ENCODE peak calls at places on chromosomes 13 and 19, in five cellular contexts. H is OCI-LY7, B is heart right ventricle, K is NB4, P is lower lobe of right lung. U is an unnamed sample.

GRCh38 chr19:16078311-16078758 is 2.0 kb downstream of the TPM4 start:
- DNase-seq in H (peak; percentile 54), B (no peak), K (peak; percentile 47), P (peak; percentile 36), U (peak; percentile 74)

GRCh38 chr19:49017041-49017665 is at the start of gene LHB:
- DNase-seq in H (no peak), B (no peak), K (no peak), P (no peak), U (no peak)

GRCh38 chr13:110109910-110110309 is 197.0 kb downstream of the COL4A1 start:
- DNase-seq in H (no peak), B (peak; percentile 79), K (peak; percentile 65), P (no peak), U (no peak)

GRCh38 chr13:25064396-25064795 is 31.5 kb upstream of the PABPC3 start:
- DNase-seq in H (no peak), B (no peak), K (no peak), P (no peak), U (no peak)

GRCh38 chr13:111156421-111156820 is 41.3 kb downstream of the ARHGEF7 start:
- DNase-seq in H (no peak), B (no peak), K (no peak), P (no peak), U (no peak)

GRCh38 chr13:108850706-108851105 is 221.3 kb downstream of the MYO16 start:
- DNase-seq in H (no peak), B (no peak), K (no peak), P (no peak), U (no peak)

GRCh38 chr19:46571495-46571894 is 29.6 kb upstream of the CALM3 start:
- DNase-seq in H (peak; percentile 11), B (no peak), K (peak; percentile 70), P (no peak), U (peak; percentile 18)

GRCh38 chr19:29364224-29364726 is 151.3 kb upstream of the UQCRFS1 start:
- DNase-seq in H (no peak), B (no peak), K (no peak), P (no peak), U (no peak)

GRCh38 chr13:98755116-98755515 is 2.6 kb upstream of the SLC15A1 start:
- DNase-seq in H (no peak), B (no peak), K (no peak), P (no peak), U (no peak)

GRCh38 chr13:107043016-107043957 is 475.4 kb upstream of the ARGLU1 start:
- DNase-seq in H (no peak), B (no peak), K (no peak), P (no peak), U (no peak)

GRCh38 chr19:47377801-47378200 is 28.7 kb downstream of the DHX34 start:
- DNase-seq in H (no peak), B (no peak), K (peak; percentile 28), P (no peak), U (no peak)

GRCh38 chr13:41053384-41053826 is 7.9 kb upstream of the WBP4 start:
- DNase-seq in H (peak; percentile 71), B (no peak), K (peak; percentile 93), P (no peak), U (peak; percentile 73)

GRCh38 chr19:48926909-48927308 is 6.6 kb upstream of the DHDH start:
- DNase-seq in H (no peak), B (no peak), K (no peak), P (peak; percentile 70), U (no peak)

GRCh38 chr19:16244091-16244490 is 46.4 kb downstream of the AP1M1 start:
- DNase-seq in H (no peak), B (no peak), K (no peak), P (no peak), U (no peak)

GRCh38 chr19:7391218-7391670 is 42.5 kb downstream of the ARHGEF18 start:
- DNase-seq in H (no peak), B (no peak), K (no peak), P (no peak), U (no peak)

GRCh38 chr19:54451331-54451871 is 2.4 kb downstream of the LENG8 start:
- DNase-seq in H (no peak), B (no peak), K (peak; percentile 82), P (peak; percentile 62), U (no peak)

GRCh38 chr13:114078501-114079451 is 53.6 kb downstream of the RASA3 start:
- DNase-seq in H (no peak), B (no peak), K (no peak), P (peak; percentile 59), U (no peak)

GRCh38 chr19:44032001-44032610 is 6.9 kb downstream of the ZNF222 start:
- DNase-seq in H (no peak), B (no peak), K (no peak), P (no peak), U (no peak)

GRCh38 chr19:5717215-5717614 is 2.7 kb downstream of the LONP1 start:
- DNase-seq in H (no peak), B (no peak), K (no peak), P (no peak), U (no peak)

DNA sequence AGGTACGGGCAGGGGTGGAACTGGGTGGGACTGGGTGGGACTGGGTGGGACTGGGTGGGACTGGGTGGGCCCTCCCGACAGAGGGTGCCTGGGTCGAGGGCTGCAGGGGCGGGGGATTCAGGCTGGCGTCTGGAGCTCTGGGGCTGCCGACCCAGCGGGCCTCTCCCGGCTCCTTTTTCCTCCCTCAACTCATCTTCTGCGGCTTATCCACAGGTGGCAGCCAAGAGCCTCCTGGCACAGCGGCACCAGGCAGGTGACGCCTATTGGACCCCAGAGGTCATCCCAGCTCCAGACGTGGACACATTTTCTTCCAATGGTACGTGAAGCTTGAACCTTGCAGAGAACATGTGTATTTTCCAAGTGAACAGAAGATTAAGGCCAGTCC is 533 bp downstream of the ZNF544 start:
- DNase-seq in H (peak; percentile 8), B (no peak), K (peak; percentile 43), P (no peak), U (peak; percentile 48)
- TF ChIP-seq CTCF in H (peak; percentile 41), B (peak; percentile 33), K (peak; percentile 10), P (no peak), U (peak; percentile 32)

GRCh38 chr19:50022823-50023222 is 2.3 kb downstream of the VRK3 start:
- DNase-seq in H (no peak), B (no peak), K (no peak), P (no peak), U (no peak)
- TF ChIP-seq CTCF in H (no peak), B (no peak), K (no peak), P (no peak), U (no peak)

GRCh38 chr13:52353116-52353718 is 52.8 kb downstream of the THSD1 start:
- DNase-seq in H (no peak), B (no peak), K (no peak), P (no peak), U (no peak)

GRCh38 chr13:52361225-52361624 is 44.7 kb downstream of the THSD1 start:
- DNase-seq in H (no peak), B (no peak), K (no peak), P (no peak), U (no peak)

GRCh38 chr13:52359534-52359933 is 46.4 kb downstream of the THSD1 start:
- DNase-seq in H (no peak), B (no peak), K (no peak), P (no peak), U (no peak)

DNA sequence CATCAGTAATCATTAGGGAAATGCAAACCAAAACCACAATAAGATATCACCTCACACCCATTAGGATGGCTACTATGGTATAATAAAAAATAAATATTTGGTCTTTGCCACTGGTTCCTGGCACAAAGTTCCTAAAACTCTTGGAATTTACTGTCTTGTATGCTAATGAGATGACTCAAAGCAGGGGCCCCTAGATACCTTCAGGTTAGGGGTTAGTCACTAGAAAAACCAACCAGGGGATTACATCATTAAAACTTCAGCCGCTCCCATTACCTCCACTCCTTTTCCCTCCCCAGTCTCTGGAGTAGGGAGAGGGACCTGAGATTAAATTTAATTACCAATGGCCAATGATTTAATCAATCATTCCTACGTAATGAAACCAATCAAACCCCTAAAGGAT is 49.6 kb downstream of the THSD1 start:
- DNase-seq in H (no peak), B (no peak), K (no peak), P (no peak), U (no peak)
- TF ChIP-seq CTCF in H (no peak), B (no peak), K (no peak), P (no peak), U (no peak)

GRCh38 chr13:112392719-112393118 is 16.6 kb downstream of the SPACA7 start:
- DNase-seq in H (no peak), B (no peak), K (no peak), P (no peak), U (no peak)
- TF ChIP-seq CTCF in H (peak; percentile 26), B (no peak), K (peak; percentile 51), P (no peak), U (no peak)

GRCh38 chr19:19566306-19566705 is 28.2 kb downstream of the CILP2 start:
- DNase-seq in H (no peak), B (no peak), K (no peak), P (no peak), U (no peak)
- TF ChIP-seq CTCF in H (no peak), B (no peak), K (no peak), P (no peak), U (no peak)

GRCh38 chr13:73025212-73026012 is 33.4 kb upstream of the KLF5 start:
- DNase-seq in H (no peak), B (no peak), K (no peak), P (no peak), U (no peak)
- TF ChIP-seq CTCF in H (no peak), B (no peak), K (no peak), P (no peak), U (no peak)

U was measured in GM12865.